ENCODE peak calls at places on chromosomes 5 and 9, in four cellular contexts. V is GM12865, T is endothelial cell, X is tibial artery. R is an unnamed sample.

GRCh38 chr5:123813251-123813650 is 301.3 kb downstream of the CSNK1G3 start:
- DNase-seq in V (no peak), T (no peak), X (no peak), R (no peak)

GRCh38 chr5:157283434-157283833 is 17.5 kb downstream of the CYFIP2 start:
- DNase-seq in T (no peak), X (no peak), V (peak), R (no peak)

GRCh38 chr9:24879591-24879990 is 333.9 kb upstream of the IZUMO3 start:
- DNase-seq in T (no peak), X (no peak), V (no peak), R (no peak)

GRCh38 chr5:35252963-35253362 is 22.7 kb upstream of the PRLR start:
- DNase-seq in V (no peak), X (no peak), T (no peak), R (no peak)

GRCh38 chr9:130286781-130287428 is 21.3 kb downstream of the HMCN2 start:
- DNase-seq in X (no peak), V (no peak), T (no peak), R (no peak)

GRCh38 chr5:124524552-124525232 is 221.7 kb downstream of the ZNF608 start:
- DNase-seq in V (peak), T (no peak), X (no peak), R (no peak)

GRCh38 chr9:98324801-98325200 is 69.4 kb upstream of the TBC1D2 start:
- DNase-seq in T (no peak), X (no peak), V (no peak), R (no peak)

GRCh38 chr5:24999732-25000131 is 355.0 kb upstream of the CDH10 start:
- DNase-seq in V (no peak), X (no peak), T (no peak), R (no peak)

GRCh38 chr9:136133191-136133958 is 14.7 kb upstream of the TMEM250 start:
- DNase-seq in V (no peak), T (peak), X (no peak), R (peak)

GRCh38 chr5:1175801-1176472 is 25.5 kb upstream of the SLC6A19 start:
- DNase-seq in V (peak), T (no peak), X (no peak), R (peak)

GRCh38 chr5:132392411-132392810 is 22.9 kb downstream of the SLC22A5 start:
- DNase-seq in V (no peak), X (no peak), T (no peak), R (no peak)

GRCh38 chr9:38008168-38009034 is 60.6 kb downstream of the SHB start:
- DNase-seq in X (no peak), T (peak), V (peak), R (no peak)

GRCh38 chr9:123712399-123712798 is 217.5 kb downstream of the DENND1A start:
- DNase-seq in V (no peak), X (no peak), T (no peak), R (no peak)

GRCh38 chr5:65105301-65105700 is 336.6 kb downstream of the CWC27 start:
- DNase-seq in X (no peak), V (peak), T (no peak), R (no peak)

GRCh38 chr5:107512029-107512428 is 158.7 kb downstream of the EFNA5 start:
- DNase-seq in V (peak), X (no peak), T (no peak), R (no peak)

GRCh38 chr9:124810513-124811355 is 33.8 kb downstream of the OLFML2A start:
- DNase-seq in T (peak), X (no peak), V (no peak), R (no peak)

GRCh38 chr9:86983260-86984255 is 36.3 kb upstream of the GAS1 start:
- DNase-seq in V (no peak), X (no peak), T (no peak), R (no peak)

GRCh38 chr9:133684461-133685361 is 48.5 kb downstream of the DBH start:
- DNase-seq in V (no peak), X (no peak), T (no peak), R (peak)

GRCh38 chr9:134423757-134424156 is 97.5 kb downstream of the RXRA start:
- DNase-seq in T (no peak), X (no peak), V (no peak), R (no peak)

GRCh38 chr5:109721741-109722140 is 32.0 kb downstream of the MAN2A1 start:
- DNase-seq in T (no peak), V (no peak), X (no peak), R (no peak)

GRCh38 chr9:132082188-132082587 is 2.5 kb upstream of the MED27 start:
- DNase-seq in T (no peak), X (no peak), V (no peak), R (no peak)

GRCh38 chr5:18465833-18466681 is 831.8 kb downstream of the TAF11L14 start:
- DNase-seq in T (peak), X (no peak), V (peak), R (peak)

GRCh38 chr9:83521017-83521810 is 17.0 kb downstream of the FRMD3 start:
- DNase-seq in V (no peak), T (no peak), X (no peak), R (no peak)

GRCh38 chr9:95177617-95178016 is 139.9 kb downstream of the FANCC start:
- DNase-seq in V (no peak), X (no peak), T (no peak), R (peak)

GRCh38 chr5:74865799-74866652 is at the start of gene FAM169A:
- DNase-seq in X (no peak), V (no peak), T (peak), R (peak)

GRCh38 chr5:175748650-175749049 is 90.8 kb downstream of the HRH2 start:
- DNase-seq in X (no peak), T (no peak), V (no peak), R (no peak)

GRCh38 chr9:136086213-136086881 is 8.7 kb downstream of the NACC2 start:
- DNase-seq in X (peak), V (no peak), T (no peak), R (peak)

GRCh38 chr5:2594701-2595100 is 156.8 kb downstream of the IRX2 start:
- DNase-seq in X (no peak), T (no peak), V (no peak), R (no peak)

GRCh38 chr5:10424124-10424731 is 17.5 kb upstream of the ROPN1L start:
- DNase-seq in X (no peak), T (peak), V (peak), R (peak)

GRCh38 chr9:100070071-100070470 is 28.7 kb downstream of the ERP44 start:
- DNase-seq in X (no peak), T (no peak), V (no peak), R (no peak)

GRCh38 chr5:173823721-173824567 is 64.2 kb upstream of the CPEB4 start:
- DNase-seq in X (peak), V (no peak), T (no peak), R (no peak)

GRCh38 chr5:133698259-133698554 is 85.9 kb upstream of the FSTL4 start:
- DNase-seq in V (no peak), T (no peak), X (peak), R (no peak)

GRCh38 chr5:178074266-178074952 is 38.9 kb upstream of the N4BP3 start:
- DNase-seq in X (no peak), V (peak), T (no peak), R (no peak)

GRCh38 chr9:78668148-78668825 is 371.4 kb downstream of the PSAT1 start:
- DNase-seq in X (no peak), T (no peak), V (no peak), R (no peak)

DNA sequence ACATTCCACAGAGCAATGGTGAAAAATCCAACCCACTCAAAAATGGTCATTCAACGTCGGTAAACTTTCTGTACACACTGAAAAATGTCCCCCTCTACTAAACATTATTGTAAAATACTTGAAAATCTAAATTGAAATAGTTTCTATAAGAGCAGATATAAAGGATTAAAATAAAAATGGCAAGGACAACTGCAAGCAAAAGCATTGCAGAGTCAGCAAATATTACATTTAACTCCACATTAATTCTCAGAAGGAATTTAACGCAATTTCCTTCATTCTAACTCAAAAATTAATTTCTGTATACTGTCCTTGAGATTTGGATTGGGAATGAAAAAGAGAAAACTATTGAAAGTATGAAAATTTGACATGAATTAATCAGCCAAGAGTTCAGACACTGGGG is 64.4 kb upstream of the SSBP2 start:
- DNase-seq in T (no peak), V (no peak), X (no peak), R (no peak)
- TF ChIP-seq CTCF in T (no peak), V (no peak), X (no peak), R (no peak)

GRCh38 chr9:137236936-137237421 is 4.1 kb upstream of the TUBB4B start:
- DNase-seq in T (no peak), X (no peak), V (no peak), R (no peak)

GRCh38 chr9:137236238-137236935 is 4.7 kb upstream of the TUBB4B start:
- DNase-seq in T (peak), V (peak), X (peak), R (peak)

GRCh38 chr9:137234055-137234697 is 3.5 kb downstream of the SLC34A3 start:
- DNase-seq in T (no peak), X (no peak), V (no peak), R (no peak)

GRCh38 chr9:137234758-137235423 is 4.2 kb downstream of the SLC34A3 start:
- DNase-seq in X (no peak), T (no peak), V (no peak), R (no peak)

DNA sequence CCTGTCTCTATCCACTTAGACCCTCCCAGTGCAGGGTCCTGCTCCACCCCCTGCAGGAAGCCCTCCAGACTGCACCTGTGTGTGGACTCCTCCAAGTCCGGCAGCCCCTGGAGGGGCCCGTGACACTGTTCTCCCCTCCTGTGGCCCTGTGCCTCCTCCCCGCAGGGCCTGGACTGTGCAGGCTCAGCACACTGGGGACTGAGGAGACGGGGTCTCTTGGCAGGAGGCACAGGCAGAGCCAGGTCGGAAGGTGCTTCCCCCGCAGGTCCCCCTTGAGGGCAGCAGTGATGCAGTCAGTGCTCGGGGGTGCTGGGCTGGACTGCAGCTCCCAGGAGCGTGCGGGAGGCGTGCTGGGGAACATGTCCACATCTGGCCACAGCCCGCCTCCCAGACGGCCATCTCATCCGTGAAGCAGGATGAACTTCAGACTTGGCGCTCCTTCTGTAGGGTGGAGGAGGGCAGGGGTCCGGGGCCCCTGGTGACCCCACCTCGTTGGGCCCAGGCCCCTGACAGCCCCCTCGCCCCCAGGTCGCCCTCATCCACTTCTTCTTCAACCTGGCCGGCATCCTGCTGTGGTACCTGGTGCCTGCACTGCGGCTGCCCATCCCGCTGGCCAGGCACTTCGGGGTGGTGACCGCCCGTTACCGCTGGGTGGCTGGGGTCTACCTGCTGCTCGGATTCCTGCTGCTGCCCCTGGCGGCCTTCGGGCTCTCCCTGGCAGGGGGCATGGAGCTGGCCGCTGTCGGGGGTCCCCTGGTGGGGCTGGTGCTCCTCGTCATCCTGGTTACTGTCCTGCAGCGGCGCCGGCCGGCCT is 4.9 kb downstream of the SLC34A3 start:
- DNase-seq in V (no peak), T (no peak), X (no peak), R (no peak)
- TF ChIP-seq CTCF in V (no peak), T (no peak), X (no peak), R (no peak)

DNA sequence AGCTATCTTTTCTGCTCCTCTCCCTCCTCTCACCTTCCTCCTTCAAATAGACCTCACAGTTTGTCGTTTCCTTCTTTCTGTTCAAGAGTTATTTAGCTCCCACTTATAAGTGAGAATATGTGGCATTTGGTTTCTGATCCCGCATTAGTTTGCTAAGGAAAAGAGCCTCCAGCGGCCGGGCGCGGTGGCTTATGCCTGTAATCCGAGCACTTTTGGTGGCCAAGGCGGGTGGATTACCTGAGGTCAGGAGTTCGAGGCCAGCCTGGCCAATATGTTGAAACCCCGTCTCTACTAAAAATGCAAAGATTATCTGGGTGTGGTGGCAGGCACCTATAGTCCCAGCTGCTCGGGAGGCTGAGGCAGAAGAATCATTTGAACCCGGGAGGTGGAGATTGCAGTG is 2101.6 kb downstream of the MAT2B start:
- DNase-seq in X (no peak), V (no peak), T (no peak), R (no peak)
- TF ChIP-seq CTCF in X (no peak), V (no peak), T (no peak), R (no peak)

DNA sequence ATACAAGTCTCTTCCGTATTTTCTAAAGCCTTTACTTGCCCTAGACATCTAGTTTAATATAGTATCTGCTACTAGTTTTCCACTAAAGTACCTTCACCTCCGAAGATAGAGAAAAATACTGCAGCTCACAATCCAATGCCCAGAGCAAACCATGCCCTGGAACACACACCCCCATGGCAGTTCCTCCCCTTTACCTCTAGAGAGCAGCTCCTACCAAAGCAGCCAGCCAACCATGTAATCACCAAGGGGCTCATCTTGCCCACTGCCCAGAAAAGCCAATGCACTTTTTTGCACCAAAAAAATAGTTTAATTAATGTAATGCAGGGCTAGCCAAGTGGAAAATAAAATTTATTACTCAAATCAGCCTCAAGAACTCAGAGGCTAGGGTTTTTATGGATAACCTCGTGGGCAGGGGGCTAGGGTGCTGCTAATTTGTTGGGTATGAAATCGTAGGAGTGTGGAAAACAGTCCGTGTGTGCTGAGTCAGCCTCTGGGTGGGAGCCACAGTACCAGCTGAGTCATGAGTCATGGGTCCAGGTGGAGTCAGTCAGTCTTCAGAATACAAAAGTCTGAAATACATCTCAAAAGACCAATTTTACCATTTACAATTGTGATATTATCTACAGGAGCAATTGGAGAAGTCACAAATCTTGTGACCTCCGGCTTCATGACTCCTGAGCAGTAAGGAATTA is 120.1 kb upstream of the ACO1 start:
- DNase-seq in X (no peak), V (no peak), T (no peak), R (no peak)
- TF ChIP-seq CTCF in X (no peak), V (no peak), T (no peak), R (no peak)

DNA sequence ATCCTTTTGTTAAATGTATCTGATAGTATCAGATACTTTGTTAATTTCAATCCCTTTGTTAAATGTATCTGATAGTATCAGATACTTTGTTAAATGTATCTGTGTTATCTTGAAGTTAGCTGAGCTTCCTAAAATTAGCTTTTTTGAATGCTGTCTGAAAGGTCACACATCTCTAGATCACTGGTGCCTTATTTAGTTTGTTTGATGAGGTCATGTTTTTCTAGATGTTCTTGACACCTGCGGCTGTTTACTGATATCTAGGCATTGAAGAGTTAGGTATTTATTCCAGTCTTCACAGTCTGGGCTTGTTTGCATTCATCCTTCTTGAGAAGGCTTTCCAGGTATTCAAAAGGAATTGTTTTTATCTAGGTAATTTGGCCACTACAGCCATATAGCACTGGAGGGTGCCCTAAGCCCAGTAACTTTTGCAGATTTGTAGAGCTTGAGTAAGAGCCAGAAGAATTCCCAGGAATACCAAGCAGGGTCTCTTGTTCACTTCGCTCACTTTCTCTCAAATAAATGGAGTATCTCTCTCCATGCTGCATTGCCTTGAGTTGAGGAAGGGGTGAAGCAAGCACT is 435.4 kb upstream of the GRAMD2B start:
- DNase-seq in T (no peak), V (no peak), X (no peak), R (no peak)
- TF ChIP-seq CTCF in T (no peak), V (no peak), X (no peak), R (no peak)

DNA sequence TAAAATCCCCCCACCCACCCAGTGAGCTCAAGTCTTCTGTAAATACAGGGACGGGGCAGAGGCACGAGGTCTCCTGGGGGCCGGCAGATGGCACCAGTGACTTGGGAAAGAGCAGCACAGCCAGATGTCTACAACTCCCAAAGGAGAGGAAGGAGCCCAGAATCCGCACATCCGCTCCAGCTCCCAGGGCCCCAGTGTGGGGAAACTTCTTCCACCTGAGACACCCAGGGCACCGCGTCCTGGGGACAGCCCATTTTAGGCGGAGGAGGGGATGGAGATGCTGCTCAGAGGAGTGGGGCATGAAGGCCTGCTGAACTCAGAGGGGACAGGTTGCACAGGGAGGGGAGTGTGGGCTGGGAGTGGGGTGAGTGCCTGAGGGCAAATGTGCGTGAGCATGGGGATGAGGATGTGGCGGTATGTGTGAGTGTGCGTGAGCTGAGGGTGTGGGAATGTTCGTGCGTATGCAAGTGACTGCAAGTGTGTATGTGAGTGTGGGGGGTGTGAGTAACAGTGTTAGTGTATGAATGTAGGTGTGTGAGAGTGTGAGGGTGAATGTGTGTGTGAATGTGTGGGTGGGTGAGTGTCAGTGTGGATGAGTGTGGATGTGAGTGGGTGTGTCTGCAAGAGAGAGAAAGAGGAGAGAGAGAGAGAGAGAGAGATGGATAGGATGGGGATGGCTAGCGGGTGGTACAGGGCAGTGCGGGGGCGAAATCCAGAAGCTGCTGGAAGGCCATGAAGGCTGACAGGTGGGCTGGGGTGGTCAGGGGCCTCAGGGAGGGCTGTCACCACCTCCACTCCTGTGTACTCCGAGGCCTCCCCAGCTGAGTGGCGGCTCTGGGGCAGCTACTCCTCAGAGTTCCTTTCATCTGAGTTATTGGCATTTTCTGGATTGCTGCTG is 63.5 kb downstream of the DUSP1 start:
- DNase-seq in X (no peak), V (peak), T (peak), R (peak)
- TF ChIP-seq CTCF in X (peak), V (peak), T (no peak), R (no peak)

DNA sequence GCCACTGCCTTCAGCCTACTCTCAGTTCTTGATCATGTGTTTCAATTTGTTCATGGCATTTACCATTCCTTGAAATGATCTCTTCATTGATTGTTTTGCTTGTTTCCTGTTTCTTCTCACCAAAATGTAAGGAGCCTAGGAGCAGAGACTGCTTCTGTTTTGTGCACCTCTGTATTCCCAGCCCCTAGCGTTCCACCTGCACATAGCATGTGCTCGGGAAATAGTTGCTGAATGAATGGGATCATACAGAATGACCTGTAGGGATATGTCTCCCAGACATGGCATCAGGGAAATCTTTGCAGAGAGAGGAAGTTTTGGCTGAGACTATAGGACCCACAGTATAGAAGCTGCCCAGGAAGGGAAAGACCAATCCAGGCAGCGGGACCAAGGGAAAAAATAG is 6.2 kb upstream of the CERCAM start:
- DNase-seq in V (no peak), X (no peak), T (no peak), R (no peak)
- TF ChIP-seq CTCF in V (peak), X (no peak), T (peak), R (no peak)